ENCODE peak calls at places on chromosomes 13 and 19, in five cellular contexts. E is left cardiac atrium, P is HepG2, K is sciatic nerve, G is heart right ventricle. J is an unnamed sample.

GRCh38 chr19:51377422-51377821 is 5.0 kb upstream of the NKG7 start:
- ATAC-seq in E (no peak), P (no peak), K (no peak), G (no peak), J (no peak)

GRCh38 chr19:47417107-47417745 is 2.1 kb downstream of the MEIS3 start:
- ATAC-seq in E (no peak), P (peak; percentile 22), K (no peak), G (no peak), J (no peak)

GRCh38 chr13:80727321-80727975 is 386.5 kb upstream of the SPRY2 start:
- ATAC-seq in E (peak; percentile 78), P (no peak), K (no peak), G (peak; percentile 85), J (no peak)

GRCh38 chr19:4448147-4448985 is 9.2 kb downstream of the UBXN6 start:
- ATAC-seq in E (no peak), P (no peak), K (no peak), G (peak; percentile 15), J (no peak)

GRCh38 chr19:4717191-4717965 is 6.3 kb downstream of the DPP9 start:
- ATAC-seq in E (no peak), P (peak; percentile 45), K (peak; percentile 91), G (no peak), J (no peak)

GRCh38 chr19:4583961-4584669 is 24.6 kb upstream of the SEMA6B start:
- ATAC-seq in E (peak; percentile 51), P (peak; percentile 89), K (peak; percentile 39), G (peak; percentile 49), J (no peak)

GRCh38 chr19:5966215-5966614 is 11.7 kb downstream of the RANBP3 start:
- ATAC-seq in E (peak; percentile 54), P (no peak), K (no peak), G (peak; percentile 16), J (peak; percentile 87)

GRCh38 chr13:42486711-42487198 is 87.2 kb upstream of the TNFSF11 start:
- ATAC-seq in E (peak; percentile 40), P (no peak), K (peak; percentile 48), G (no peak), J (no peak)

GRCh38 chr19:45781282-45782161 is 768 bp downstream of the DMPK start:
- ATAC-seq in E (peak; percentile 14), P (peak; percentile 52), K (peak; percentile 1), G (peak; percentile 8), J (no peak)

GRCh38 chr13:30341815-30342570 is 34.6 kb upstream of the KATNAL1 start:
- ATAC-seq in E (peak; percentile 84), P (peak; percentile 77), K (peak; percentile 97), G (peak; percentile 84), J (peak; percentile 87)

GRCh38 chr13:50800091-50800739 is 43.3 kb downstream of the DLEU7 start:
- ATAC-seq in E (no peak), P (no peak), K (no peak), G (peak; percentile 26), J (no peak)

GRCh38 chr19:18895038-18895827 is 725 bp downstream of the CERS1 start:
- ATAC-seq in E (peak; percentile 41), P (peak; percentile 91), K (peak; percentile 45), G (peak; percentile 38), J (peak; percentile 26)

GRCh38 chr13:96492758-96493157 is 402.9 kb downstream of the HS6ST3 start:
- ATAC-seq in E (no peak), P (no peak), K (no peak), G (no peak), J (no peak)

GRCh38 chr19:7595466-7596133 is at the start of gene CAMSAP3:
- ATAC-seq in E (peak; percentile 78), P (peak; percentile 84), K (no peak), G (no peak), J (peak; percentile 19)

GRCh38 chr19:28577199-28577598 is 635.8 kb downstream of the UQCRFS1 start:
- ATAC-seq in E (no peak), P (no peak), K (no peak), G (no peak), J (no peak)

GRCh38 chr19:42816901-42817300 is 51.4 kb upstream of the PSG8 start:
- ATAC-seq in E (no peak), P (no peak), K (no peak), G (no peak), J (no peak)

GRCh38 chr13:51331354-51331861 is 8.1 kb upstream of the SERPINE3 start:
- ATAC-seq in E (no peak), P (no peak), K (no peak), G (no peak), J (no peak)

GRCh38 chr19:17796838-17797168 is 1.9 kb downstream of the B3GNT3 start:
- ATAC-seq in E (no peak), P (no peak), K (no peak), G (no peak), J (no peak)

GRCh38 chr13:95155093-95155492 is 146.2 kb downstream of the ABCC4 start:
- ATAC-seq in E (no peak), P (no peak), K (no peak), G (no peak), J (no peak)

GRCh38 chr13:33272531-33273124 is 12.9 kb downstream of the STARD13 start:
- ATAC-seq in E (no peak), P (peak; percentile 82), K (no peak), G (no peak), J (no peak)

GRCh38 chr13:95023405-95023804 is 277.8 kb downstream of the ABCC4 start:
- ATAC-seq in E (no peak), P (no peak), K (no peak), G (no peak), J (no peak)

GRCh38 chr19:45958763-45959516 is 14.7 kb downstream of the NOVA2 start:
- ATAC-seq in E (no peak), P (no peak), K (no peak), G (peak; percentile 33), J (no peak)

GRCh38 chr19:3266792-3267469 is 42.5 kb downstream of the CELF5 start:
- ATAC-seq in E (no peak), P (no peak), K (peak; percentile 49), G (no peak), J (no peak)

GRCh38 chr13:20219585-20219984 is 12.5 kb downstream of the GJB6 start:
- ATAC-seq in E (no peak), P (no peak), K (no peak), G (no peak), J (no peak)

GRCh38 chr13:62110079-62110478 is 694.4 kb upstream of the PCDH20 start:
- ATAC-seq in E (no peak), P (no peak), K (no peak), G (no peak), J (no peak)

GRCh38 chr19:10402441-10403038 is 802 bp downstream of the CDC37 start:
- ATAC-seq in E (no peak), P (peak; percentile 24), K (no peak), G (peak; percentile 48), J (no peak)